ENCODE peak calls at places on chromosome 12, in six cellular contexts. G, V, I, T, N and D are unnamed samples.

GRCh38 chr12:66131067-66131688 is 628 bp upstream of the LLPH start:
- DNase-seq in G (no peak), V (no peak), I (no peak), T (no peak), N (no peak), D (no peak)

GRCh38 chr12:94208433-94208921 is 60.1 kb downstream of the PLXNC1 start:
- DNase-seq in G (no peak), V (no peak), I (no peak), T (no peak), N (no peak), D (no peak)

GRCh38 chr12:38515912-38516311 is 199.3 kb downstream of the ALG10B start:
- DNase-seq in G (no peak), V (no peak), I (no peak), T (no peak), N (no peak), D (no peak)

GRCh38 chr12:80498059-80498728 is 54.2 kb downstream of the PTPRQ start:
- DNase-seq in G (no peak), V (no peak), I (no peak), T (no peak), N (no peak), D (no peak)

GRCh38 chr12:89469361-89469760 is 55.2 kb downstream of the GALNT4 start:
- DNase-seq in G (peak; percentile 70), V (no peak), I (no peak), T (peak; percentile 68), N (peak; percentile 33), D (no peak)

GRCh38 chr12:28966049-28966778 is 182.9 kb upstream of the FAR2 start:
- DNase-seq in G (no peak), V (no peak), I (no peak), T (peak; percentile 81), N (no peak), D (no peak)

GRCh38 chr12:94649349-94650142 is 811 bp downstream of the TMCC3 start:
- DNase-seq in G (peak; percentile 40), V (peak; percentile 30), I (no peak), T (peak; percentile 30), N (peak; percentile 25), D (no peak)

GRCh38 chr12:30990776-30991175 is 64.2 kb downstream of the TSPAN11 start:
- DNase-seq in G (no peak), V (no peak), I (no peak), T (no peak), N (no peak), D (no peak)

GRCh38 chr12:18146375-18146774 is 56.4 kb upstream of the RERGL start:
- DNase-seq in G (peak; percentile 15), V (no peak), I (no peak), T (no peak), N (no peak), D (no peak)

GRCh38 chr12:49037111-49037946 is 18.8 kb upstream of the PRKAG1 start:
- DNase-seq in G (no peak), V (no peak), I (no peak), T (no peak), N (no peak), D (no peak)

GRCh38 chr12:58668831-58669230 is 251.5 kb downstream of the LRIG3 start:
- DNase-seq in G (no peak), V (no peak), I (no peak), T (peak; percentile 90), N (peak; percentile 1), D (no peak)

GRCh38 chr12:9751204-9752144 is 9.2 kb downstream of the CD69 start:
- DNase-seq in G (peak; percentile 53), V (no peak), I (peak; percentile 41), T (peak; percentile 15), N (peak; percentile 62), D (no peak)

GRCh38 chr12:94498698-94499097 is 39.0 kb upstream of the CEP83 start:
- DNase-seq in G (no peak), V (no peak), I (no peak), T (no peak), N (no peak), D (no peak)

GRCh38 chr12:89239534-89239933 is 112.8 kb downstream of the DUSP6 start:
- DNase-seq in G (no peak), V (no peak), I (no peak), T (no peak), N (no peak), D (no peak)

GRCh38 chr12:52523825-52524224 is 3.6 kb upstream of the KRT5 start:
- DNase-seq in G (no peak), V (no peak), I (no peak), T (no peak), N (no peak), D (peak; percentile 30)

GRCh38 chr12:26434299-26434915 is 239.0 kb downstream of the SSPN start:
- DNase-seq in G (peak; percentile 90), V (no peak), I (no peak), T (peak; percentile 46), N (peak; percentile 71), D (no peak)

GRCh38 chr12:24038211-24038997 is 88.9 kb upstream of the SOX5 start:
- DNase-seq in G (no peak), V (no peak), I (no peak), T (no peak), N (peak; percentile 48), D (no peak)

GRCh38 chr12:117093918-117094630 is 5.1 kb downstream of the TESC start:
- DNase-seq in G (no peak), V (no peak), I (no peak), T (no peak), N (no peak), D (no peak)

GRCh38 chr12:99911076-99911475 is 73.7 kb downstream of the ANKS1B start:
- DNase-seq in G (peak; percentile 91), V (peak; percentile 23), I (no peak), T (peak; percentile 95), N (peak; percentile 94), D (peak; percentile 65)

GRCh38 chr12:20350495-20350894 is 17.8 kb upstream of the PDE3A start:
- DNase-seq in G (peak; percentile 60), V (no peak), I (no peak), T (peak; percentile 81), N (peak; percentile 12), D (no peak)

GRCh38 chr12:26623136-26623535 is 209.9 kb downstream of the ITPR2 start:
- DNase-seq in G (peak; percentile 56), V (no peak), I (no peak), T (no peak), N (no peak), D (no peak)

GRCh38 chr12:12952036-12952435 is at the start of gene GPRC5D:
- DNase-seq in G (no peak), V (no peak), I (no peak), T (no peak), N (no peak), D (no peak)

GRCh38 chr12:104888892-104889291 is 69.2 kb downstream of the SLC41A2 start:
- DNase-seq in G (no peak), V (no peak), I (no peak), T (no peak), N (no peak), D (no peak)

GRCh38 chr12:104890463-104891096 is 67.5 kb downstream of the SLC41A2 start:
- DNase-seq in G (no peak), V (no peak), I (no peak), T (no peak), N (no peak), D (no peak)

GRCh38 chr12:104889735-104890134 is 68.4 kb downstream of the SLC41A2 start:
- DNase-seq in G (no peak), V (no peak), I (no peak), T (no peak), N (no peak), D (no peak)

GRCh38 chr12:104888456-104888855 is 69.6 kb downstream of the SLC41A2 start:
- DNase-seq in G (no peak), V (no peak), I (no peak), T (no peak), N (no peak), D (no peak)

DNA sequence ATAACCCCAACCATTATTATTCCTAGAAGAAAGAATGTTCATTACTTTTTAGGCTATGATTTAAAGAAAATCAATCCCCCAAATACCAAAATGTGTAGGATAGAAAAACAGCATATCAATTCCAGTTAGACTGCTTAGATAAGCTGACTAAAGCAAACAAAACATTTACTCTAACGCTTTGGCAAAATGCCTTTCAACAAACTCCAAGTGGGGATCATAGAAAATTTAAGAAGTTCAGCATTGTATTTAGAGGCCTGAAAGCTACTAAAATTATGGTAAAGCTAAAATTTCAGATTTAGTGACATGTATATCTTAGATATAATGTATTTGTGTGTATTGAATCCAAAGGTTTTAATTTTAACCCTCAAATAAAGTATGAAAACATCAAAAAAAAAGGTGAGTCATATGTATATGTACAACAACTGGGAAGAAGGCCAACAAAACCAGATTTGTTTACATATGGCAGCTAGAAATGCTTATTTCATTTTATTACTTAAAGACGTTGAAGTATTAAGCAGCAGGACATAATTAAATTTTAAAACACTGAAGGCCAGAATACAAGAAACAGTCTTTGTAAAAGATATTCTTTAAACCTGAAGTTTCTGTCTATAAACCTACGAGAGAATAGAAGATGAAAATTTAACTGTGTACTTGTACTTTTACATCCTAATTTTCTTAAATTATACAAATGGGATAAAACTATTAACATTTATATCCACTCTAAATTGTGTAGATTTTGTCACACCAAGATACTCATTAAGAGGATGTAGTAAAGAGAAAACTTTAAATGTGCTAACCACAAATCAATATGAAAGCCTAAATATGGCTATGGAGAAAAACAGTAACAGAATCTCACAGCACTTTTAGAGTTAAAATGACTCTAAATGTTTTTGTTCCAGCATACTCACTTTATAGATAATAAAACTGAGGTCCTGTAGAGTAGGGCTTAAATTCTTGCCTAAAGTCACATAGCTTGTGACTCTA is 71.4 kb downstream of the SLC41A2 start:
- DNase-seq in G (peak; percentile 84), V (no peak), I (no peak), T (peak; percentile 59), N (peak; percentile 81), D (no peak)
- H3K27ac ChIP-seq in G (peak overlapping the region; percentile 51), V (no peak overlapping the region), I (no peak overlapping the region), T (no peak overlapping the region), N (no peak overlapping the region), D (no peak overlapping the region)

GRCh38 chr12:56142184-56142784 is 10.1 kb upstream of the MYL6B start:
- DNase-seq in G (no peak), V (no peak), I (no peak), T (no peak), N (no peak), D (no peak)
- H3K27ac ChIP-seq in G (no peak overlapping the region), V (no peak overlapping the region), I (no peak overlapping the region), T (no peak overlapping the region), N (no peak overlapping the region), D (no peak overlapping the region)

GRCh38 chr12:104354167-104354867 is 50.8 kb downstream of the EID3 start:
- DNase-seq in G (no peak), V (no peak), I (no peak), T (no peak), N (no peak), D (peak; percentile 40)

GRCh38 chr12:104351023-104351983 is 47.8 kb downstream of the EID3 start:
- DNase-seq in G (no peak), V (no peak), I (no peak), T (no peak), N (no peak), D (peak; percentile 51)

GRCh38 chr12:104353012-104353981 is 49.8 kb downstream of the EID3 start:
- DNase-seq in G (no peak), V (no peak), I (no peak), T (no peak), N (no peak), D (no peak)

GRCh38 chr12:104350211-104350908 is 46.8 kb downstream of the EID3 start:
- DNase-seq in G (no peak), V (no peak), I (no peak), T (no peak), N (no peak), D (peak; percentile 28)

GRCh38 chr12:104352106-104352713 is 48.7 kb downstream of the EID3 start:
- DNase-seq in G (no peak), V (no peak), I (no peak), T (peak; percentile 45), N (no peak), D (peak; percentile 55)
- H3K27ac ChIP-seq in G (no peak overlapping the region), V (no peak overlapping the region), I (no peak overlapping the region), T (no peak overlapping the region), N (no peak overlapping the region), D (no peak overlapping the region)

GRCh38 chr12:6211421-6211869 is 11.2 kb downstream of the CD9 start:
- DNase-seq in G (no peak), V (no peak), I (no peak), T (peak; percentile 95), N (peak; percentile 89), D (no peak)
- H3K27ac ChIP-seq in G (no peak overlapping the region), V (peak overlapping the region; percentile 86), I (no peak overlapping the region), T (peak overlapping the region; percentile 59), N (peak overlapping the region; percentile 12), D (no peak overlapping the region)